ENCODE peak calls at places on chromosomes 6 and 20, in five cellular contexts. V is cardiac muscle cell, U is lung, I is thoracic aorta, R is neuronal stem cell. O is an unnamed sample.

GRCh38 chr20:59598625-59599310 is 5.6 kb upstream of the PHACTR3 start:
- DNase-seq in I (no peak), U (no peak), V (peak; percentile 16), R (peak; percentile 32), O (peak; percentile 19)

GRCh38 chr6:1987640-1988039 is 257.8 kb downstream of the GMDS start:
- DNase-seq in U (no peak), I (no peak), V (peak; percentile 41), R (no peak), O (no peak)

GRCh38 chr20:1415667-1416468 is 23.0 kb upstream of the FKBP1A start:
- DNase-seq in U (no peak), I (no peak), V (peak; percentile 82), R (no peak), O (peak; percentile 97)

GRCh38 chr6:168045141-168045691 is 33.8 kb downstream of the FRMD1 start:
- DNase-seq in V (no peak), I (no peak), U (no peak), R (no peak), O (no peak)

GRCh38 chr6:93784794-93785757 is 365.7 kb upstream of the EPHA7 start:
- DNase-seq in V (peak; percentile 82), I (no peak), R (no peak), U (no peak), O (no peak)

GRCh38 chr6:2749972-2750600 is 636 bp downstream of the MYLK4 start:
- DNase-seq in R (peak; percentile 55), I (no peak), V (peak; percentile 79), U (peak; percentile 65), O (peak; percentile 43)

GRCh38 chr6:124463271-124463670 is 499.0 kb upstream of the RNF217 start:
- DNase-seq in V (no peak), I (no peak), R (no peak), U (no peak), O (no peak)

GRCh38 chr6:90645634-90646033 is 58.8 kb upstream of the MAP3K7 start:
- DNase-seq in I (no peak), U (no peak), R (no peak), V (no peak), O (no peak)

GRCh38 chr6:14665827-14666724 is 548.5 kb downstream of the CD83 start:
- DNase-seq in V (peak; percentile 92), U (no peak), R (no peak), I (peak; percentile 31), O (no peak)

GRCh38 chr6:139508576-139508975 is 134.1 kb upstream of the CITED2 start:
- DNase-seq in R (no peak), V (no peak), U (no peak), I (no peak), O (no peak)

GRCh38 chr6:170269151-170269872 is 21.6 kb downstream of the DLL1 start:
- DNase-seq in I (no peak), R (no peak), V (no peak), U (no peak), O (no peak)

GRCh38 chr6:81613606-81614005 is 138.9 kb downstream of the TENT5A start:
- DNase-seq in I (no peak), R (no peak), V (peak; percentile 77), U (no peak), O (no peak)

GRCh38 chr20:59006167-59006863 is 739 bp downstream of the CTSZ start:
- DNase-seq in I (no peak), R (no peak), U (no peak), V (no peak), O (no peak)

GRCh38 chr6:71349395-71349794 is 60.8 kb downstream of the OGFRL1 start:
- DNase-seq in I (no peak), V (peak; percentile 61), U (no peak), R (peak; percentile 14), O (peak; percentile 16)

GRCh38 chr20:63520594-63520938 is at the start of gene PPDPF:
- DNase-seq in R (no peak), U (peak; percentile 81), V (peak; percentile 87), I (no peak), O (no peak)

GRCh38 chr20:19785173-19785799 is 27.2 kb downstream of the RIN2 start:
- DNase-seq in I (no peak), V (peak; percentile 76), R (no peak), U (no peak), O (no peak)

GRCh38 chr6:83430606-83431544 is at the start of gene ME1:
- DNase-seq in R (peak; percentile 52), I (peak; percentile 47), U (peak; percentile 82), V (peak; percentile 88), O (peak; percentile 38)

GRCh38 chr6:11824986-11825385 is 46.4 kb upstream of the ADTRP start:
- DNase-seq in U (no peak), I (no peak), R (no peak), V (peak; percentile 21), O (no peak)

GRCh38 chr20:36645998-36646397 is at the start of gene SLA2:
- DNase-seq in I (no peak), V (no peak), R (no peak), U (no peak), O (no peak)

GRCh38 chr20:58715709-58716475 is 23.3 kb downstream of the NPEPL1 start:
- DNase-seq in I (no peak), U (peak; percentile 26), V (no peak), R (no peak), O (no peak)

GRCh38 chr6:84774174-84775158 is 10.1 kb upstream of the TBX18 start:
- DNase-seq in R (peak; percentile 70), U (no peak), I (no peak), V (peak; percentile 84), O (no peak)

GRCh38 chr6:13099771-13100170 is 228.6 kb downstream of the TBC1D7 start:
- DNase-seq in U (no peak), I (no peak), R (no peak), V (no peak), O (no peak)

GRCh38 chr6:111342913-111343312 is 140.1 kb downstream of the REV3L start:
- DNase-seq in U (no peak), R (no peak), V (peak; percentile 46), I (no peak), O (no peak)

GRCh38 chr6:121733216-121733615 is 297.8 kb downstream of the GJA1 start:
- DNase-seq in I (no peak), U (no peak), V (peak; percentile 4), R (no peak), O (no peak)

GRCh38 chr20:34907616-34908469 is 31.4 kb downstream of the ACSS2 start:
- DNase-seq in V (peak; percentile 90), I (peak; percentile 39), U (peak; percentile 73), R (no peak), O (peak; percentile 90)

GRCh38 chr6:86087954-86088353 is 445.3 kb upstream of the SYNCRIP start:
- DNase-seq in U (no peak), I (no peak), V (no peak), R (no peak), O (no peak)

GRCh38 chr6:13508711-13509705 is 21.6 kb upstream of the GFOD1 start:
- DNase-seq in V (peak; percentile 70), U (no peak), I (no peak), R (no peak), O (no peak)

GRCh38 chr20:38843346-38843745 is 37.8 kb downstream of the PPP1R16B start:
- DNase-seq in V (no peak), I (no peak), R (no peak), U (no peak), O (no peak)

GRCh38 chr20:38840894-38841470 is 35.5 kb downstream of the PPP1R16B start:
- DNase-seq in I (no peak), U (no peak), R (no peak), V (no peak), O (no peak)

GRCh38 chr20:38841570-38841969 is 36.1 kb downstream of the PPP1R16B start:
- DNase-seq in R (no peak), U (no peak), V (no peak), I (no peak), O (no peak)

GRCh38 chr20:38842558-38842981 is 37.1 kb downstream of the PPP1R16B start:
- DNase-seq in R (no peak), U (no peak), V (no peak), I (no peak), O (no peak)

GRCh38 chr20:38842017-38842416 is 36.5 kb downstream of the PPP1R16B start:
- DNase-seq in I (no peak), R (no peak), U (no peak), V (no peak), O (no peak)
- H3K4me1 ChIP-seq in I (no peaks in the 10 kb centered on the region), R (no peaks in the 10 kb centered on the region), U (peaks cover 6% of the 10 kb centered on the region), V (no peaks in the 10 kb centered on the region), O (no peaks in the 10 kb centered on the region)

DNA sequence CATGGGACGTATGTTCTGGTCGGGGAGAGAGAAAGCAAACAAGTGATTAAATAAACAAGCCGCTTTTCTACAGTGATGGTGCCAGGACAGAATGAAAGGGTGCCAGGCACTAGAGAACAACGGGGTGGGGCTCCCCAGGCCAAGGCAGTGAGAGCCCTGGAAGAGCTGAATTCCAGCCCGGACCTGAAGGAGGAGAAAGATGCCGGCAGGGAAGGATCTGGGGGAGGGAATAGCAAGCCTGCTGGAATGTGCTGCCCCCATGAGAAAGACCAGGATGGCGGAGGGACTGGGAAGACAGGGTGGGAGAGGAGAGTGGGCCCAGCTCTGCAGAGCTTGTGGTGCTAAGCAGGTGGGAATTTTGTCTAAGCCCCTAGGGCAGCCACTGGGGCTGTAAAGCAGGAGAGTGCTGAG is 7.5 kb downstream of the SNAI1 start:
- DNase-seq in V (peak; percentile 53), R (no peak), I (no peak), U (no peak), O (no peak)
- H3K4me1 ChIP-seq in V (peaks cover 16% of the 10 kb centered on the region), R (peaks cover 33% of the 10 kb centered on the region), I (peaks cover 48% of the 10 kb centered on the region), U (peaks cover 11% of the 10 kb centered on the region), O (no peaks in the 10 kb centered on the region)

GRCh38 chr20:25033941-25034335 is 24.0 kb downstream of the ACSS1 start:
- DNase-seq in I (no peak), R (no peak), U (no peak), V (no peak), O (no peak)

GRCh38 chr20:25038103-25038410 is 19.9 kb downstream of the ACSS1 start:
- DNase-seq in R (no peak), U (no peak), I (no peak), V (no peak), O (no peak)

GRCh38 chr20:25036331-25036936 is 21.5 kb downstream of the ACSS1 start:
- DNase-seq in R (no peak), I (no peak), U (no peak), V (no peak), O (no peak)

GRCh38 chr20:25037288-25038102 is 20.4 kb downstream of the ACSS1 start:
- DNase-seq in I (no peak), U (no peak), R (no peak), V (no peak), O (no peak)

GRCh38 chr20:25035924-25036323 is 22.0 kb downstream of the ACSS1 start:
- DNase-seq in R (no peak), U (no peak), I (no peak), V (no peak), O (no peak)
- H3K4me1 ChIP-seq in R (peaks cover 27% of the 10 kb centered on the region), U (peaks cover 51% of the 10 kb centered on the region), I (peaks cover 73% of the 10 kb centered on the region), V (no peaks in the 10 kb centered on the region), O (no peaks in the 10 kb centered on the region)

DNA sequence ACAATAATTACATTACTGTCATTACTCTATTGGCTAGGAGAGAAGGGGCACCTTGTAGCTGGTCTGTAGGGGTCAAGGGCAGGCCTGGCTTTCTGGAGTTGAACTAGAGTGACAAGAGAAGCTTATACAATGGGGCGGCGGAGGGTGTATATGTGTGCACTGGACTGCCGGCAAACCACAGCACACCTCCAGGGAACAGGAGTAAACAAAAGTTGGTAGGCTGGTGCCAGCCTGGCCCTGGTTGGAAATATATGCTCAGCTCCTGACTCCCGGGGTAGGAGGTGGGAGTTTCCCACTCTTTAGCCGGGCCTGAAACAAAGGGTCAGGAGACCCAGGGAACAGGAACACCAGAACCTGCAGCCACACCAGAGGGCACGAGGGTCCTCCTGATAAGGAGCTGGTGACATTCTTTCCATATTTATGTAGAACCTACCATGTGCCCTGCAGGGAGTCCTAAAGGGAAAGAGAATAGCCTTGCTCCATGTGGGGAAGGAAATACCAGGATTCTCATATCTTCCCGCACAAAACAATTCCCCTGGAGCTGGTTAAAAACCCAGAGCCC is 5.1 kb downstream of the C6orf132 start:
- DNase-seq in R (no peak), V (peak; percentile 15), U (no peak), I (no peak), O (no peak)
- H3K4me1 ChIP-seq in R (peaks cover 30% of the 10 kb centered on the region), V (peaks cover 23% of the 10 kb centered on the region), U (peaks cover 9% of the 10 kb centered on the region), I (peaks cover 5% of the 10 kb centered on the region), O (peaks cover 63% of the 10 kb centered on the region)

O was measured in HCT116.